ENCODE peak calls at places on chromosomes 5 and 9, in nine cellular contexts. One of them, this sample, is unnamed.

GRCh38 chr5:134097221-134097620 is 17.3 kb upstream of the TCF7 start:
- DNase-seq in psoas muscle: no peak
- DNase-seq in stomach: no peak
- DNase-seq in AG04450: no peak
- DNase-seq in small intestine: no peak
- DNase-seq in adrenal gland: no peak
- DNase-seq in heart left ventricle: no peak
- DNase-seq in right lobe of liver: peak; percentile 9
- DNase-seq in uterus: no peak
- DNase-seq in this sample: no peak

GRCh38 chr5:172336666-172337310 is 53.2 kb upstream of the UBTD2 start:
- DNase-seq in psoas muscle: no peak
- DNase-seq in stomach: no peak
- DNase-seq in AG04450: no peak
- DNase-seq in small intestine: no peak
- DNase-seq in adrenal gland: no peak
- DNase-seq in heart left ventricle: no peak
- DNase-seq in right lobe of liver: no peak
- DNase-seq in uterus: no peak
- DNase-seq in this sample: no peak

GRCh38 chr5:78509884-78510769 is 138.4 kb downstream of the LHFPL2 start:
- DNase-seq in psoas muscle: peak; percentile 70
- DNase-seq in stomach: peak; percentile 85
- DNase-seq in AG04450: no peak
- DNase-seq in small intestine: peak; percentile 78
- DNase-seq in adrenal gland: peak; percentile 78
- DNase-seq in heart left ventricle: peak; percentile 85
- DNase-seq in right lobe of liver: peak; percentile 92
- DNase-seq in uterus: peak; percentile 44
- DNase-seq in this sample: peak; percentile 78

GRCh38 chr5:3010953-3011763 is 259.7 kb upstream of the IRX2 start:
- DNase-seq in psoas muscle: no peak
- DNase-seq in stomach: no peak
- DNase-seq in AG04450: no peak
- DNase-seq in small intestine: no peak
- DNase-seq in adrenal gland: no peak
- DNase-seq in heart left ventricle: no peak
- DNase-seq in right lobe of liver: no peak
- DNase-seq in uterus: no peak
- DNase-seq in this sample: no peak

GRCh38 chr9:72718503-72718902 is 197.1 kb downstream of the TMC1 start:
- DNase-seq in psoas muscle: no peak
- DNase-seq in stomach: no peak
- DNase-seq in AG04450: no peak
- DNase-seq in small intestine: no peak
- DNase-seq in adrenal gland: no peak
- DNase-seq in heart left ventricle: no peak
- DNase-seq in right lobe of liver: no peak
- DNase-seq in uterus: no peak
- DNase-seq in this sample: no peak

GRCh38 chr5:98656106-98656795 is 117.2 kb upstream of the RGMB start:
- DNase-seq in psoas muscle: no peak
- DNase-seq in stomach: peak; percentile 68
- DNase-seq in AG04450: no peak
- DNase-seq in small intestine: no peak
- DNase-seq in adrenal gland: no peak
- DNase-seq in heart left ventricle: no peak
- DNase-seq in right lobe of liver: no peak
- DNase-seq in uterus: no peak
- DNase-seq in this sample: no peak

GRCh38 chr5:82396871-82397514 is 118.8 kb upstream of the RPS23 start:
- DNase-seq in psoas muscle: peak; percentile 77
- DNase-seq in stomach: peak; percentile 53
- DNase-seq in AG04450: peak; percentile 98
- DNase-seq in small intestine: peak; percentile 47
- DNase-seq in adrenal gland: peak; percentile 82
- DNase-seq in heart left ventricle: peak; percentile 84
- DNase-seq in right lobe of liver: peak; percentile 61
- DNase-seq in uterus: peak; percentile 85
- DNase-seq in this sample: peak; percentile 29

GRCh38 chr9:136361047-136361756 is 2.3 kb downstream of the DNLZ start:
- DNase-seq in psoas muscle: no peak
- DNase-seq in stomach: no peak
- DNase-seq in AG04450: peak; percentile 24
- DNase-seq in small intestine: no peak
- DNase-seq in adrenal gland: no peak
- DNase-seq in heart left ventricle: no peak
- DNase-seq in right lobe of liver: no peak
- DNase-seq in uterus: no peak
- DNase-seq in this sample: no peak

GRCh38 chr9:137095664-137096517 is 9.1 kb downstream of the MAN1B1 start:
- DNase-seq in psoas muscle: no peak
- DNase-seq in stomach: peak; percentile 46
- DNase-seq in AG04450: no peak
- DNase-seq in small intestine: peak; percentile 79
- DNase-seq in adrenal gland: no peak
- DNase-seq in heart left ventricle: no peak
- DNase-seq in right lobe of liver: no peak
- DNase-seq in uterus: no peak
- DNase-seq in this sample: no peak

GRCh38 chr5:57550132-57550531 is 67.5 kb upstream of the ACTBL2 start:
- DNase-seq in psoas muscle: no peak
- DNase-seq in stomach: no peak
- DNase-seq in AG04450: no peak
- DNase-seq in small intestine: no peak
- DNase-seq in adrenal gland: no peak
- DNase-seq in heart left ventricle: no peak
- DNase-seq in right lobe of liver: no peak
- DNase-seq in uterus: no peak
- DNase-seq in this sample: no peak

GRCh38 chr9:113525831-113526230 is 62.3 kb downstream of the RGS3 start:
- DNase-seq in psoas muscle: no peak
- DNase-seq in stomach: no peak
- DNase-seq in AG04450: no peak
- DNase-seq in small intestine: no peak
- DNase-seq in adrenal gland: no peak
- DNase-seq in heart left ventricle: no peak
- DNase-seq in right lobe of liver: no peak
- DNase-seq in uterus: no peak
- DNase-seq in this sample: no peak

GRCh38 chr5:58060971-58061370 is 398.9 kb downstream of the PLK2 start:
- DNase-seq in psoas muscle: no peak
- DNase-seq in stomach: no peak
- DNase-seq in AG04450: peak; percentile 23
- DNase-seq in small intestine: no peak
- DNase-seq in adrenal gland: no peak
- DNase-seq in heart left ventricle: no peak
- DNase-seq in right lobe of liver: no peak
- DNase-seq in uterus: no peak
- DNase-seq in this sample: no peak

GRCh38 chr9:127184641-127185040 is 62.2 kb upstream of the ANGPTL2 start:
- DNase-seq in psoas muscle: no peak
- DNase-seq in stomach: no peak
- DNase-seq in AG04450: no peak
- DNase-seq in small intestine: no peak
- DNase-seq in adrenal gland: no peak
- DNase-seq in heart left ventricle: peak; percentile 55
- DNase-seq in right lobe of liver: peak; percentile 26
- DNase-seq in uterus: no peak
- DNase-seq in this sample: no peak

GRCh38 chr9:104280216-104280585 is 186.1 kb downstream of the SMC2 start:
- DNase-seq in psoas muscle: no peak
- DNase-seq in stomach: no peak
- DNase-seq in AG04450: no peak
- DNase-seq in small intestine: no peak
- DNase-seq in adrenal gland: no peak
- DNase-seq in heart left ventricle: no peak
- DNase-seq in right lobe of liver: no peak
- DNase-seq in uterus: no peak
- DNase-seq in this sample: no peak

DNA sequence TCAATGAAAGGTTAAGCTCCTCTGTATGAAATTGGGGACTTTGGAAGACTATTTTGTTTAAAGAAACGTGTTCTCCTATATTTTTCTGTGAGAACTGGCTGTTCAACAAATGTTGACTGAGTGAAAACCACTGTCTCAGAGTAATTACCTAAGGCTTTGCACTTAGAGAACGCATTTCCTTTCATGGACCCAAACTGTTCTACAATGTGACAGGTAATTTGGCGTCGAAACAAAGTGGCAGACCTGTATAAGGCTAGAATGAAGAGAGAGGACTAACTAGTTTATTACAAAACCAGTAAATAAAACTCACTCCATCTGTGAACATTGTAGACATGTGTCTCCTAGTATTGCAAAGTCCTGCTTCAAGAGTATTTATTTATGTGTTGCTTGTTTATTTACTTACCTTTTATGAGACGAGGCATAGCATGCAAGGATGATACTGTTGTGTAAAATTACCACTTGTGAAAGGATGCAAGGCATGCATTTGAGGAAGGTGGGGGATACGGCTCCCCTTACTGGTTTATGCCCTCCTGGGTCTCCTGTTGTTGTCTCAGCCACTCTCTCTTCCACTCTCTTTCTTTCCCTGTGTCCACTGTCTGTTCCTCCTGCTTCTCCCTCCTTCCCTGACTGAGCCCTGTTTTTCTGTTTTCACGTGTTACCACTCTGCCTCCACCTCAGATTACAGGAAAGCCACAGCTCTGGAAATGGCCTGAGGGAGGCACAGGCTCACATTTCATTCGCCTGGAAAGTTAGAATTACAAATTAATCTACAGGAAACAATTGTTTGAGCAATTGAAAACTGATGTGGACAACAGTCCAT is 444.0 kb upstream of the ZNF608 start:
- DNase-seq in psoas muscle: no peak
- DNase-seq in stomach: no peak
- DNase-seq in AG04450: no peak
- DNase-seq in small intestine: no peak
- DNase-seq in adrenal gland: no peak
- DNase-seq in heart left ventricle: no peak
- DNase-seq in right lobe of liver: no peak
- DNase-seq in uterus: no peak
- DNase-seq in this sample: no peak
- H3K27ac ChIP-seq in psoas muscle: no peak overlapping the region
- H3K27ac ChIP-seq in stomach: no peak overlapping the region
- H3K27ac ChIP-seq in AG04450: no peak overlapping the region
- H3K27ac ChIP-seq in small intestine: no peak overlapping the region
- H3K27ac ChIP-seq in adrenal gland: no peak overlapping the region
- H3K27ac ChIP-seq in heart left ventricle: no peak overlapping the region
- H3K27ac ChIP-seq in right lobe of liver: no peak overlapping the region
- H3K27ac ChIP-seq in uterus: no peak overlapping the region
- H3K27ac ChIP-seq in this sample: no peak overlapping the region

GRCh38 chr5:189486-189885 is 1.8 kb upstream of the LRRC14B start:
- DNase-seq in psoas muscle: peak; percentile 13
- DNase-seq in stomach: no peak
- DNase-seq in AG04450: no peak
- DNase-seq in small intestine: no peak
- DNase-seq in adrenal gland: no peak
- DNase-seq in heart left ventricle: no peak
- DNase-seq in right lobe of liver: peak; percentile 31
- DNase-seq in uterus: no peak
- DNase-seq in this sample: no peak

GRCh38 chr5:187042-187431 is 4.3 kb upstream of the LRRC14B start:
- DNase-seq in psoas muscle: peak; percentile 9
- DNase-seq in stomach: no peak
- DNase-seq in AG04450: no peak
- DNase-seq in small intestine: no peak
- DNase-seq in adrenal gland: no peak
- DNase-seq in heart left ventricle: peak; percentile 15
- DNase-seq in right lobe of liver: peak; percentile 45
- DNase-seq in uterus: no peak
- DNase-seq in this sample: no peak

GRCh38 chr5:188488-189481 is 2.5 kb upstream of the LRRC14B start:
- DNase-seq in psoas muscle: peak; percentile 92
- DNase-seq in stomach: peak; percentile 92
- DNase-seq in AG04450: peak; percentile 46
- DNase-seq in small intestine: peak; percentile 83
- DNase-seq in adrenal gland: peak; percentile 92
- DNase-seq in heart left ventricle: peak; percentile 91
- DNase-seq in right lobe of liver: peak; percentile 86
- DNase-seq in uterus: peak; percentile 76
- DNase-seq in this sample: peak; percentile 87

GRCh38 chr5:186091-187041 is 4.9 kb upstream of the LRRC14B start:
- DNase-seq in psoas muscle: peak; percentile 12
- DNase-seq in stomach: no peak
- DNase-seq in AG04450: no peak
- DNase-seq in small intestine: no peak
- DNase-seq in adrenal gland: no peak
- DNase-seq in heart left ventricle: peak; percentile 25
- DNase-seq in right lobe of liver: peak; percentile 40
- DNase-seq in uterus: no peak
- DNase-seq in this sample: no peak

GRCh38 chr5:187617-188451 is 3.5 kb upstream of the LRRC14B start:
- DNase-seq in psoas muscle: peak; percentile 16
- DNase-seq in stomach: no peak
- DNase-seq in AG04450: no peak
- DNase-seq in small intestine: no peak
- DNase-seq in adrenal gland: no peak
- DNase-seq in heart left ventricle: peak; percentile 23
- DNase-seq in right lobe of liver: peak; percentile 57
- DNase-seq in uterus: no peak
- DNase-seq in this sample: no peak
- H3K4me3 ChIP-seq in psoas muscle: peak overlapping the region; percentile 47
- H3K4me3 ChIP-seq in stomach: peak overlapping the region; percentile 20
- H3K4me3 ChIP-seq in AG04450: no peak overlapping the region
- H3K4me3 ChIP-seq in small intestine: no peak overlapping the region
- H3K4me3 ChIP-seq in adrenal gland: no peak overlapping the region
- H3K4me3 ChIP-seq in heart left ventricle: no peak overlapping the region
- H3K4me3 ChIP-seq in right lobe of liver: no peak overlapping the region
- H3K4me3 ChIP-seq in uterus: peak overlapping the region; percentile 20
- H3K4me3 ChIP-seq in this sample: no peak overlapping the region

GRCh38 chr5:76546497-76547102 is 76.6 kb downstream of the F2RL2 start:
- DNase-seq in psoas muscle: no peak
- DNase-seq in stomach: no peak
- DNase-seq in AG04450: no peak
- DNase-seq in small intestine: no peak
- DNase-seq in adrenal gland: no peak
- DNase-seq in heart left ventricle: no peak
- DNase-seq in right lobe of liver: no peak
- DNase-seq in uterus: no peak
- DNase-seq in this sample: no peak
- H3K9me3 ChIP-seq in psoas muscle: no peaks in the 10 kb centered on the region
- H3K9me3 ChIP-seq in stomach: no peaks in the 10 kb centered on the region
- H3K9me3 ChIP-seq in AG04450: no peaks in the 10 kb centered on the region
- H3K9me3 ChIP-seq in small intestine: no peaks in the 10 kb centered on the region
- H3K9me3 ChIP-seq in adrenal gland: no peaks in the 10 kb centered on the region
- H3K9me3 ChIP-seq in heart left ventricle: no peaks in the 10 kb centered on the region
- H3K9me3 ChIP-seq in right lobe of liver: no peaks in the 10 kb centered on the region
- H3K9me3 ChIP-seq in uterus: no peaks in the 10 kb centered on the region
- H3K9me3 ChIP-seq in this sample: no peaks in the 10 kb centered on the region

DNA sequence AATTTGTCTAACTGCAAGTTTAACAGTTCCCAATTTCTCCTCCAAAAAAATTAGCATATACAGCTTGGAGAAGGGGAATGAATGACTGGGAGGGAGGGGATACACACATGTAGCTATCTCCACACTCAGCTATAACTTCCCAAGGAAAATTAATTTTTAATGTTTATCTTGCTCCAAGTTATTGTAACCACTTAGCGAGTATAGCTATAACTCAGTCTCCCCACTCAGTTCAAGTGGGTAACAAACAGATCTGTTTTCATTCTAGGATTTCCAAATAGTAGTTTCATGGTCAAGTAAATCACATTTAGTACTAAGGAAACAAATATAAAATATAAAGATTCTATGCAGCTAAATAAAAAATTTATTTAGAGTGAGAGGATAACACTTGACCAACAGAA is 10.0 kb upstream of the NFIB start:
- DNase-seq in psoas muscle: no peak
- DNase-seq in stomach: no peak
- DNase-seq in AG04450: no peak
- DNase-seq in small intestine: no peak
- DNase-seq in adrenal gland: no peak
- DNase-seq in heart left ventricle: no peak
- DNase-seq in right lobe of liver: no peak
- DNase-seq in uterus: no peak
- DNase-seq in this sample: no peak
- H3K27ac ChIP-seq in psoas muscle: peak overlapping the region; percentile 99
- H3K27ac ChIP-seq in stomach: peak overlapping the region; percentile 98
- H3K27ac ChIP-seq in AG04450: no peak overlapping the region
- H3K27ac ChIP-seq in small intestine: no peak overlapping the region
- H3K27ac ChIP-seq in adrenal gland: no peak overlapping the region
- H3K27ac ChIP-seq in heart left ventricle: peak overlapping the region; percentile 99
- H3K27ac ChIP-seq in right lobe of liver: no peak overlapping the region
- H3K27ac ChIP-seq in uterus: peak overlapping the region; percentile 98
- H3K27ac ChIP-seq in this sample: no peak overlapping the region